ENCODE peak calls at places on chromosomes 4 and X, in seven cellular contexts. O, F, Q, W, L, G and A are unnamed samples.
A peak's percentile ranks its signal among the peaks of the same experiment; 100 is the strongest.

GRCh38 chrX:38634665-38635064 is 73.3 kb downstream of the TSPAN7 start:
- DNase-seq in O (no peak), G (no peak), W (no peak), F (no peak), Q (no peak), L (no peak), A (no peak)

GRCh38 chrX:129749069-129749468 is 10.3 kb downstream of the XPNPEP2 start:
- DNase-seq in F (no peak), L (no peak), Q (no peak), G (no peak), W (no peak), O (peak; percentile 65), A (no peak)

GRCh38 chr4:176236909-176237308 is 32.1 kb downstream of the ASB5 start:
- DNase-seq in G (peak; percentile 15), Q (peak; percentile 23), L (no peak), W (no peak), O (peak; percentile 39), F (no peak), A (no peak)

GRCh38 chr4:96194993-96195392 is 355.1 kb downstream of the PDHA2 start:
- DNase-seq in W (no peak), L (no peak), F (no peak), Q (peak; percentile 28), G (no peak), O (no peak), A (peak; percentile 36)

GRCh38 chrX:22159071-22159470 is 113.6 kb upstream of the CBLL2 start:
- DNase-seq in Q (peak; percentile 39), O (peak; percentile 43), W (no peak), G (no peak), L (no peak), F (peak; percentile 75), A (peak; percentile 25)

GRCh38 chr4:175470141-175470540 is 341.9 kb downstream of the GPM6A start:
- DNase-seq in W (no peak), L (no peak), F (peak; percentile 76), Q (no peak), G (no peak), O (no peak), A (peak; percentile 41)

GRCh38 chrX:51742586-51742985 is 656 bp upstream of the GSPT2 start:
- DNase-seq in O (no peak), W (no peak), L (no peak), G (no peak), Q (no peak), F (no peak), A (no peak)

GRCh38 chr4:8267077-8267476 is 2.5 kb upstream of the HTRA3 start:
- DNase-seq in Q (peak; percentile 75), F (peak; percentile 60), L (peak; percentile 91), G (peak; percentile 72), O (peak; percentile 55), W (peak; percentile 70), A (peak; percentile 22)

GRCh38 chrX:123728554-123728953 is 4.3 kb downstream of the THOC2 start:
- DNase-seq in F (no peak), W (no peak), G (peak; percentile 1), Q (no peak), O (no peak), L (no peak), A (no peak)

GRCh38 chrX:103063191-103063845 is 653 bp downstream of the BEX1 start:
- DNase-seq in W (no peak), L (no peak), Q (peak; percentile 31), G (peak; percentile 28), F (peak; percentile 54), O (peak; percentile 29), A (peak; percentile 14)
- H3K4me3 ChIP-seq in W (no peak overlapping the region), L (no peak overlapping the region), Q (no peak overlapping the region), G (no peak overlapping the region), F (peak overlapping the region; percentile 54), O (no peak overlapping the region), A (peak overlapping the region; percentile 22)

GRCh38 chr4:107734120-107734519 is 14.1 kb upstream of the PAPSS1 start:
- DNase-seq in Q (peak; percentile 17), W (no peak), L (no peak), F (peak; percentile 35), O (no peak), G (no peak), A (no peak)

GRCh38 chr4:107740381-107740780 is 20.3 kb upstream of the PAPSS1 start:
- DNase-seq in F (peak; percentile 69), L (no peak), Q (peak; percentile 15), W (no peak), O (no peak), G (peak; percentile 23), A (peak; percentile 10)

GRCh38 chr4:107737470-107737869 is 17.4 kb upstream of the PAPSS1 start:
- DNase-seq in W (no peak), F (no peak), O (no peak), G (no peak), L (no peak), Q (no peak), A (no peak)

GRCh38 chr4:107736037-107736436 is 16.0 kb upstream of the PAPSS1 start:
- DNase-seq in L (no peak), G (no peak), W (no peak), Q (no peak), O (no peak), F (no peak), A (no peak)

GRCh38 chr4:107736924-107737448 is 17.0 kb upstream of the PAPSS1 start:
- DNase-seq in F (peak; percentile 72), G (peak; percentile 58), W (peak; percentile 31), O (peak; percentile 60), L (no peak), Q (peak; percentile 54), A (peak; percentile 53)
- TF ChIP-seq CTCF in F (peak; percentile 86), G (peak; percentile 64), W (peak; percentile 61), O (peak; percentile 85), L (peak; percentile 78), Q (peak; percentile 82), A (peak; percentile 78)

GRCh38 chr4:14767142-14767541 is 235.1 kb upstream of the CPEB2 start:
- DNase-seq in W (no peak), F (no peak), O (no peak), Q (no peak), G (no peak), L (no peak), A (no peak)

GRCh38 chr4:14771504-14772175 is 230.6 kb upstream of the CPEB2 start:
- DNase-seq in L (no peak), W (no peak), Q (peak; percentile 86), O (no peak), F (no peak), G (no peak), A (no peak)

GRCh38 chr4:14770025-14770424 is 232.3 kb upstream of the CPEB2 start:
- DNase-seq in Q (no peak), F (no peak), O (no peak), W (no peak), G (no peak), L (no peak), A (no peak)

GRCh38 chr4:14771091-14771490 is 231.2 kb upstream of the CPEB2 start:
- DNase-seq in G (no peak), O (peak; percentile 87), L (no peak), Q (peak; percentile 92), W (no peak), F (peak; percentile 5), A (no peak)

GRCh38 chr4:14768449-14768848 is 233.8 kb upstream of the CPEB2 start:
- DNase-seq in O (no peak), G (no peak), Q (no peak), W (no peak), L (no peak), F (no peak), A (no peak)
- H3K4me3 ChIP-seq in O (no peak overlapping the region), G (no peak overlapping the region), Q (no peak overlapping the region), W (no peak overlapping the region), L (no peak overlapping the region), F (no peak overlapping the region), A (no peak overlapping the region)

GRCh38 chr4:83785906-83786305 is 250.0 kb downstream of the GPAT3 start:
- DNase-seq in Q (no peak), G (no peak), F (no peak), L (no peak), O (no peak), W (no peak), A (no peak)

GRCh38 chr4:83783179-83783578 is 247.3 kb downstream of the GPAT3 start:
- DNase-seq in O (no peak), L (no peak), G (no peak), Q (no peak), F (no peak), W (no peak), A (no peak)

GRCh38 chr4:83782591-83782990 is 246.7 kb downstream of the GPAT3 start:
- DNase-seq in F (no peak), G (no peak), Q (peak; percentile 10), O (no peak), L (no peak), W (no peak), A (no peak)

GRCh38 chr4:83781434-83781833 is 245.5 kb downstream of the GPAT3 start:
- DNase-seq in L (no peak), W (no peak), Q (no peak), G (no peak), F (no peak), O (no peak), A (no peak)

DNA sequence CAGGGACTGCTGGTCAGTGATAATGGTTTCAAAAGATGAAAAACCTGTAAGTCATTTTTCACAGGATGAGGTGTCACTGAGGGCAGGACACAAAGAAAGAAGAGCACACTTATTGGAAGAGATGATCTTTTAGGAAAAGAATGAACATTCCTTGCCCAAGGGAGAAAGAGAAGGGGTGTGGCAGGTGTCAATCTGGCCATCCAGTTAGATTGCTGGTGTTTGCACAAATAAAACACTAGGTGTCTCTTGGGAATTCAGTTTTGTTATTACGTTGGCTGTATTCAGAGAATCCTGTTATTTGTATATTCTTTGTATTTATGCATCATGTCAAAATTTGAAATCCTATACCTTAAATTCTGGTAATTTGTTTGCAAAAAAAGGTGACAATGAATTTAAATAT is 244.4 kb downstream of the GPAT3 start:
- DNase-seq in G (no peak), F (no peak), O (no peak), L (no peak), W (no peak), Q (peak; percentile 54), A (no peak)
- TF ChIP-seq CTCF in G (no peak), F (peak; percentile 9), O (no peak), L (no peak), W (peak; percentile 19), Q (peak; percentile 21), A (no peak)

GRCh38 chr4:73853246-73853704 is at the start of gene PF4V1:
- DNase-seq in F (peak; percentile 57), Q (no peak), L (peak; percentile 85), O (no peak), G (peak; percentile 13), W (no peak), A (peak; percentile 53)
- H3K4me3 ChIP-seq in F (peak within 1 kb of the TSS; percentile 44), Q (peak within 1 kb of the TSS; percentile 4), L (no peak within 1 kb of the TSS), O (no peak within 1 kb of the TSS), G (no peak within 1 kb of the TSS), W (no peak within 1 kb of the TSS), A (no peak within 1 kb of the TSS)